ENCODE peak calls at places on chromosomes 1 and 21, in seven cellular contexts. S is activated naive CD4-positive, alpha-beta T cell; A is uterus; O is anterior cingulate cortex; E is sigmoid colon; H is A172; W is pancreas. C is an unnamed sample.
A peak's percentile ranks its signal among the peaks of the same experiment; 100 is the strongest.

GRCh38 chr1:29932626-29933025 is 696.3 kb downstream of the PTPRU start:
- DNase-seq in S (no peak), W (no peak), E (no peak), O (no peak), H (no peak), A (no peak), C (no peak)

GRCh38 chr1:181135462-181135781 is 46.9 kb downstream of the IER5 start:
- DNase-seq in H (peak; percentile 66), E (no peak), A (no peak), S (no peak), W (no peak), O (no peak), C (no peak)

GRCh38 chr1:32925360-32926142 is 24.4 kb upstream of the TMEM54 start:
- DNase-seq in W (peak; percentile 31), O (no peak), H (no peak), A (peak; percentile 32), S (no peak), E (no peak), C (no peak)

GRCh38 chr1:17948594-17948993 is 159.0 kb upstream of the IGSF21 start:
- DNase-seq in W (no peak), H (no peak), E (no peak), A (no peak), O (no peak), S (no peak), C (no peak)

GRCh38 chr1:25731626-25732370 is 68.2 kb upstream of the SELENON start:
- DNase-seq in A (no peak), W (no peak), E (peak; percentile 28), S (no peak), O (no peak), H (no peak), C (no peak)

GRCh38 chr1:227792216-227793078 is 23.0 kb upstream of the PRSS38 start:
- DNase-seq in O (no peak), E (no peak), S (no peak), A (no peak), W (no peak), H (no peak), C (no peak)

GRCh38 chr1:47710075-47711071 is 272.5 kb downstream of the FOXD2 start:
- DNase-seq in E (peak; percentile 84), W (peak; percentile 82), A (peak; percentile 43), H (peak; percentile 26), S (peak; percentile 55), O (no peak), C (peak; percentile 82)

GRCh38 chr1:117059334-117059677 is 820 bp upstream of the TTF2 start:
- DNase-seq in A (no peak), O (no peak), S (peak; percentile 27), E (no peak), H (peak; percentile 43), W (peak; percentile 82), C (peak; percentile 42)

GRCh38 chr1:4127595-4128140 is 227.6 kb upstream of the C1orf174 start:
- DNase-seq in H (peak; percentile 14), E (peak; percentile 41), O (no peak), W (no peak), A (no peak), S (no peak), C (no peak)

GRCh38 chr1:115647000-115647399 is 5.2 kb downstream of the VANGL1 start:
- DNase-seq in A (no peak), S (no peak), W (no peak), O (no peak), E (no peak), H (no peak), C (no peak)

GRCh38 chr1:43975249-43975961 is 645 bp downstream of the ATP6V0B start:
- DNase-seq in E (peak; percentile 85), S (no peak), W (peak; percentile 74), H (no peak), O (peak; percentile 42), A (no peak), C (peak; percentile 82)

GRCh38 chr1:24374891-24375786 is 38.4 kb downstream of the STPG1 start:
- DNase-seq in W (no peak), A (no peak), E (no peak), H (no peak), O (no peak), S (no peak), C (no peak)

GRCh38 chr1:34013958-34014737 is 150.3 kb downstream of the HMGB4 start:
- DNase-seq in E (no peak), A (no peak), O (no peak), H (no peak), S (no peak), W (peak; percentile 36), C (no peak)

GRCh38 chr1:38253314-38253713 is 206.7 kb upstream of the POU3F1 start:
- DNase-seq in E (no peak), S (no peak), W (no peak), H (no peak), A (no peak), O (no peak), C (no peak)

GRCh38 chr1:8847990-8848389 is 30.5 kb downstream of the ENO1 start:
- DNase-seq in A (no peak), E (no peak), W (peak; percentile 61), H (no peak), S (no peak), O (no peak), C (peak; percentile 66)

GRCh38 chr1:198794498-198794897 is 155.7 kb downstream of the PTPRC start:
- DNase-seq in W (no peak), A (no peak), O (no peak), E (no peak), S (no peak), H (no peak), C (no peak)

GRCh38 chr1:24964811-24965570 is 34.9 kb upstream of the RUNX3 start:
- DNase-seq in O (no peak), H (no peak), W (no peak), E (peak; percentile 61), S (peak; percentile 35), A (no peak), C (no peak)

GRCh38 chr21:37636152-37636860 is 269.7 kb downstream of the DYRK1A start:
- DNase-seq in A (peak; percentile 42), O (no peak), H (peak; percentile 42), E (no peak), W (no peak), S (no peak), C (no peak)

GRCh38 chr1:86419277-86419903 is 4.6 kb upstream of the CLCA2 start:
- DNase-seq in A (no peak), W (no peak), S (no peak), H (no peak), E (no peak), O (no peak), C (no peak)

GRCh38 chr1:147673401-147673800 is 3.1 kb upstream of the ACP6 start:
- DNase-seq in E (no peak), H (peak; percentile 13), O (no peak), A (no peak), S (no peak), W (no peak), C (no peak)

GRCh38 chr21:41642399-41642798 is 124.5 kb downstream of the RIPK4 start:
- DNase-seq in S (no peak), A (no peak), W (no peak), E (no peak), O (no peak), H (peak; percentile 63), C (no peak)

GRCh38 chr1:97457446-97458089 is 463.3 kb downstream of the DPYD start:
- DNase-seq in A (no peak), S (no peak), H (no peak), W (no peak), E (no peak), O (no peak), C (no peak)

GRCh38 chr1:246294263-246294662 is 212.8 kb downstream of the SMYD3 start:
- DNase-seq in O (no peak), W (no peak), A (no peak), S (no peak), E (no peak), H (no peak), C (no peak)

GRCh38 chr1:23198373-23198772 is 18.9 kb downstream of the HTR1D start:
- DNase-seq in A (no peak), S (no peak), O (no peak), H (peak; percentile 79), W (no peak), E (no peak), C (no peak)

GRCh38 chr21:35831230-35831629 is 229.1 kb downstream of the SETD4 start:
- DNase-seq in S (no peak), O (no peak), A (no peak), E (no peak), H (no peak), W (no peak), C (no peak)

GRCh38 chr21:38816400-38816973 is 10.8 kb downstream of the ETS2 start:
- DNase-seq in A (no peak), O (no peak), H (no peak), S (no peak), W (no peak), E (no peak), C (no peak)

GRCh38 chr1:77652179-77652745 is 30.2 kb downstream of the ZZZ3 start:
- DNase-seq in H (no peak), O (no peak), W (no peak), S (no peak), E (no peak), A (no peak), C (no peak)